ENCODE peak calls at places on chromosome 5, in eight cellular contexts. One of them, this sample, is unnamed.

GRCh38 chr5:54610197-54610898 is 92.8 kb downstream of the SNX18 start:
- DNase-seq in posterior vena cava: no peak
- DNase-seq in NCI-H524: no peak
- DNase-seq in fibroblast of mammary gland: no peak
- DNase-seq in A549: no peak
- DNase-seq in cardiac muscle cell: no peak
- DNase-seq in colonic mucosa: no peak
- DNase-seq in activated CD4-positive, CD25-positive, alpha-beta regulatory T cell treated with anti-CD3 and anti-CD28 coated beads, Interleukin-2, amount 50 U/mL, for 16 hours: no peak
- DNase-seq in this sample: no peak

GRCh38 chr5:6727231-6727630 is 14.0 kb downstream of the TENT4A start:
- DNase-seq in posterior vena cava: peak
- DNase-seq in NCI-H524: no peak
- DNase-seq in fibroblast of mammary gland: no peak
- DNase-seq in A549: no peak
- DNase-seq in cardiac muscle cell: no peak
- DNase-seq in colonic mucosa: no peak
- DNase-seq in activated CD4-positive, CD25-positive, alpha-beta regulatory T cell treated with anti-CD3 and anti-CD28 coated beads, Interleukin-2, amount 50 U/mL, for 16 hours: no peak
- DNase-seq in this sample: no peak

GRCh38 chr5:180785151-180785781 is 17.3 kb downstream of the MGAT1 start:
- DNase-seq in posterior vena cava: peak
- DNase-seq in NCI-H524: no peak
- DNase-seq in fibroblast of mammary gland: peak
- DNase-seq in A549: no peak
- DNase-seq in cardiac muscle cell: no peak
- DNase-seq in colonic mucosa: peak
- DNase-seq in activated CD4-positive, CD25-positive, alpha-beta regulatory T cell treated with anti-CD3 and anti-CD28 coated beads, Interleukin-2, amount 50 U/mL, for 16 hours: no peak
- DNase-seq in this sample: peak

GRCh38 chr5:100903036-100903887 is at the start of gene ST8SIA4:
- DNase-seq in posterior vena cava: peak
- DNase-seq in NCI-H524: peak
- DNase-seq in fibroblast of mammary gland: peak
- DNase-seq in A549: no peak
- DNase-seq in cardiac muscle cell: peak
- DNase-seq in colonic mucosa: peak
- DNase-seq in activated CD4-positive, CD25-positive, alpha-beta regulatory T cell treated with anti-CD3 and anti-CD28 coated beads, Interleukin-2, amount 50 U/mL, for 16 hours: peak
- DNase-seq in this sample: peak

GRCh38 chr5:28523416-28523815 is 1485.0 kb upstream of the CDH9 start:
- DNase-seq in posterior vena cava: no peak
- DNase-seq in NCI-H524: no peak
- DNase-seq in fibroblast of mammary gland: no peak
- DNase-seq in A549: no peak
- DNase-seq in cardiac muscle cell: no peak
- DNase-seq in colonic mucosa: no peak
- DNase-seq in activated CD4-positive, CD25-positive, alpha-beta regulatory T cell treated with anti-CD3 and anti-CD28 coated beads, Interleukin-2, amount 50 U/mL, for 16 hours: no peak
- DNase-seq in this sample: no peak

GRCh38 chr5:139836469-139837208 is 41.0 kb downstream of the PSD2 start:
- DNase-seq in posterior vena cava: peak
- DNase-seq in NCI-H524: no peak
- DNase-seq in fibroblast of mammary gland: no peak
- DNase-seq in A549: no peak
- DNase-seq in cardiac muscle cell: no peak
- DNase-seq in colonic mucosa: no peak
- DNase-seq in activated CD4-positive, CD25-positive, alpha-beta regulatory T cell treated with anti-CD3 and anti-CD28 coated beads, Interleukin-2, amount 50 U/mL, for 16 hours: no peak
- DNase-seq in this sample: no peak

GRCh38 chr5:89028579-89029272 is 145.7 kb upstream of the MEF2C start:
- DNase-seq in posterior vena cava: no peak
- DNase-seq in NCI-H524: peak
- DNase-seq in fibroblast of mammary gland: peak
- DNase-seq in A549: no peak
- DNase-seq in cardiac muscle cell: peak
- DNase-seq in colonic mucosa: no peak
- DNase-seq in activated CD4-positive, CD25-positive, alpha-beta regulatory T cell treated with anti-CD3 and anti-CD28 coated beads, Interleukin-2, amount 50 U/mL, for 16 hours: no peak
- DNase-seq in this sample: no peak

GRCh38 chr5:142073617-142074405 is 34.8 kb upstream of the NDFIP1 start:
- DNase-seq in posterior vena cava: no peak
- DNase-seq in NCI-H524: no peak
- DNase-seq in fibroblast of mammary gland: no peak
- DNase-seq in A549: no peak
- DNase-seq in cardiac muscle cell: no peak
- DNase-seq in colonic mucosa: no peak
- DNase-seq in activated CD4-positive, CD25-positive, alpha-beta regulatory T cell treated with anti-CD3 and anti-CD28 coated beads, Interleukin-2, amount 50 U/mL, for 16 hours: no peak
- DNase-seq in this sample: no peak

GRCh38 chr5:54457094-54457531 is 1.6 kb downstream of the HSPB3 start:
- DNase-seq in posterior vena cava: no peak
- DNase-seq in NCI-H524: peak
- DNase-seq in fibroblast of mammary gland: peak
- DNase-seq in A549: peak
- DNase-seq in cardiac muscle cell: peak
- DNase-seq in colonic mucosa: no peak
- DNase-seq in activated CD4-positive, CD25-positive, alpha-beta regulatory T cell treated with anti-CD3 and anti-CD28 coated beads, Interleukin-2, amount 50 U/mL, for 16 hours: no peak
- DNase-seq in this sample: no peak

GRCh38 chr5:61417851-61418250 is 85.8 kb downstream of the ZSWIM6 start:
- DNase-seq in posterior vena cava: no peak
- DNase-seq in NCI-H524: no peak
- DNase-seq in fibroblast of mammary gland: no peak
- DNase-seq in A549: no peak
- DNase-seq in cardiac muscle cell: no peak
- DNase-seq in colonic mucosa: no peak
- DNase-seq in activated CD4-positive, CD25-positive, alpha-beta regulatory T cell treated with anti-CD3 and anti-CD28 coated beads, Interleukin-2, amount 50 U/mL, for 16 hours: no peak
- DNase-seq in this sample: no peak

GRCh38 chr5:100496296-100496695 is 38.9 kb upstream of the FAM174A start:
- DNase-seq in posterior vena cava: no peak
- DNase-seq in NCI-H524: peak
- DNase-seq in fibroblast of mammary gland: no peak
- DNase-seq in A549: no peak
- DNase-seq in cardiac muscle cell: no peak
- DNase-seq in colonic mucosa: no peak
- DNase-seq in activated CD4-positive, CD25-positive, alpha-beta regulatory T cell treated with anti-CD3 and anti-CD28 coated beads, Interleukin-2, amount 50 U/mL, for 16 hours: no peak
- DNase-seq in this sample: no peak

This sample was measured in chondrocyte.